ENCODE peak calls at places on chromosomes 13 and 19, in four cellular contexts. S is K562, L is HCT116, J is HepG2. T is an unnamed sample.

GRCh38 chr19:50413096-50413495 is 5.6 kb upstream of the SPIB start:
- DNase-seq in L (no peak), J (no peak), S (no peak), T (no peak)

GRCh38 chr19:3348042-3348441 is 18.3 kb upstream of the NFIC start:
- DNase-seq in L (no peak), J (no peak), S (no peak), T (no peak)

GRCh38 chr19:7905298-7905697 is 1.6 kb downstream of the MAP2K7 start:
- DNase-seq in S (no peak), L (no peak), J (no peak), T (no peak)

GRCh38 chr13:90154311-90154960 is 1193.1 kb upstream of the MIR17HG start:
- DNase-seq in L (no peak), S (no peak), J (no peak), T (no peak)

GRCh38 chr13:30997697-30998547 is 65.5 kb downstream of the TEX26 start:
- DNase-seq in L (no peak), S (no peak), J (no peak), T (no peak)

GRCh38 chr19:51931921-51932320 is 4.6 kb downstream of the ZNF613 start:
- DNase-seq in J (no peak), L (no peak), S (no peak), T (no peak)

GRCh38 chr19:39197808-39198207 is 1.0 kb downstream of the NCCRP1 start:
- DNase-seq in S (no peak), L (no peak), J (no peak), T (no peak)

GRCh38 chr19:27635401-27635800 is 1577.5 kb downstream of the UQCRFS1 start:
- DNase-seq in J (no peak), L (no peak), S (no peak), T (no peak)

GRCh38 chr19:47697863-47698609 is 15.2 kb upstream of the EHD2 start:
- DNase-seq in L (peak), J (peak), S (peak), T (peak)

GRCh38 chr13:110116072-110116487 is 190.9 kb downstream of the COL4A1 start:
- DNase-seq in S (peak), J (peak), L (peak), T (no peak)

GRCh38 chr13:110121312-110122083 is 185.5 kb downstream of the COL4A1 start:
- DNase-seq in S (no peak), L (no peak), J (no peak), T (no peak)

GRCh38 chr13:110119943-110120905 is 186.7 kb downstream of the COL4A1 start:
- DNase-seq in S (no peak), J (no peak), L (no peak), T (no peak)

GRCh38 chr13:110114351-110114750 is 192.6 kb downstream of the COL4A1 start:
- DNase-seq in J (no peak), L (no peak), S (no peak), T (no peak)

DNA sequence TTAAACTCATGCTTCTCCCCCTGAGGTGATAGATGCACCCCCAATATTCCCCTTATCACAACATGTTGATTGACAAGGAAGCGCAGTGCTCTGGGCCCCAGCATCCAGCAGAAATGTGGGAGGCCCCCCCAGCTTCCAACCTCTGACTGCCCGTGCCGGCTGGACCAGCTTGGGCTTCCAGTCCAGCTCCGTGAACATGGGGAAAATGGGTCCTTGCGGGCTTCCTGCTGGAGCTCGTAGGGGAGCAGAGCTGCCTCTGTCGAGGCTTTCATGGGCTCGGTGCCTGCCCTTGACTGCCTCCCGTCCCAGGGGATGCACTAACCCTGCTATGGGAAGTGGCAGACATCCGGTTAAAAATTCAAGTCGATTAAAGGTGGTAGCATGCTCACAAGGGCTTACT is 188.9 kb downstream of the COL4A1 start:
- DNase-seq in S (no peak), L (no peak), J (no peak), T (no peak)
- H3K4me3 ChIP-seq in S (no peak), L (no peak), J (no peak), T (no peak)

GRCh38 chr19:55389386-55390317 is 3.9 kb downstream of the RPL28 start:
- DNase-seq in S (no peak), L (no peak), J (no peak), T (no peak)

GRCh38 chr19:55391702-55392615 is 6.2 kb downstream of the RPL28 start:
- DNase-seq in S (no peak), J (no peak), L (no peak), T (no peak)

GRCh38 chr19:55391191-55391670 is 5.5 kb downstream of the RPL28 start:
- DNase-seq in J (no peak), L (no peak), S (no peak), T (no peak)

GRCh38 chr19:55392820-55393219 is 7.1 kb downstream of the RPL28 start:
- DNase-seq in L (no peak), J (no peak), S (no peak), T (no peak)

GRCh38 chr19:55390461-55390880 is 4.7 kb downstream of the RPL28 start:
- DNase-seq in L (no peak), S (no peak), J (no peak), T (no peak)
- TF ChIP-seq SIN3A in L (no peak), S (no peak), J (no peak), T (no peak)

GRCh38 chr13:98892821-98893220 is 85.0 kb downstream of the DOCK9 start:
- DNase-seq in S (no peak), J (no peak), L (no peak), T (no peak)
- TF ChIP-seq TCF7L2 in S (no peak), J (no peak), L (no peak), T (no peak)

GRCh38 chr13:99984463-99985242 is 3.1 kb downstream of the ZIC2 start:
- DNase-seq in S (peak), J (no peak), L (no peak), T (no peak)

GRCh38 chr13:99984134-99984462 is 2.5 kb downstream of the ZIC2 start:
- DNase-seq in S (no peak), L (no peak), J (no peak), T (no peak)

GRCh38 chr13:99985886-99986527 is 4.4 kb downstream of the ZIC2 start:
- DNase-seq in L (no peak), S (no peak), J (no peak), T (no peak)

GRCh38 chr13:99986751-99987150 is 5.2 kb downstream of the ZIC2 start:
- DNase-seq in S (no peak), J (no peak), L (no peak), T (no peak)

DNA sequence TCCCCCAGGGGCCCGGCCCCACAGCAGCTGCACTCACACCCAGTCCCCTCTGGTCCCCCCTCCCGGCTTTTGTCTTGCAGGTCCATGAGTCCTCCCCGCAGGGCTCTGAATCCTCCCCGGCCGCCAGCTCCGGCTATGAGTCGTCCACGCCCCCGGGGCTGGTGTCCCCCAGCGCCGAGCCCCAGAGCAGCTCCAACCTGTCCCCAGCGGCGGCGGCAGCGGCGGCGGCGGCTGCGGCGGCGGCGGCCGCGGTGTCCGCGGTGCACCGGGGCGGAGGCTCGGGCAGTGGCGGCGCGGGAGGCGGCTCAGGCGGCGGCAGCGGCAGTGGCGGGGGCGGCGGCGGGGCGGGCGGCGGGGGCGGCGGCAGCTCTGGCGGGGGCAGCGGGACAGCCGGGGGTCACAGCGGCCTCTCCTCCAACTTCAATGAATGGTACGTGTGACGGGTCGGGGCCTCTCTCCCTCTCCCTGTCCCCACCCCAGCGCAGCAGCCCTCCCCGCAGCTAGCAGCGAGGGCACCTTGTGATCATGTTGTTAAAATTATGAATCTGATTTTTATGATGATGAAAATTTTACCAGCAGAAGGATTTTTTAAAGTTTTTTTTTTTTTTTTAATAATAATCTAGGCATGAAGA is 3.8 kb downstream of the ZIC2 start:
- DNase-seq in J (no peak), S (peak), L (no peak), T (no peak)
- H3K4me3 ChIP-seq in J (no peak), S (no peak), L (no peak), T (peak)

DNA sequence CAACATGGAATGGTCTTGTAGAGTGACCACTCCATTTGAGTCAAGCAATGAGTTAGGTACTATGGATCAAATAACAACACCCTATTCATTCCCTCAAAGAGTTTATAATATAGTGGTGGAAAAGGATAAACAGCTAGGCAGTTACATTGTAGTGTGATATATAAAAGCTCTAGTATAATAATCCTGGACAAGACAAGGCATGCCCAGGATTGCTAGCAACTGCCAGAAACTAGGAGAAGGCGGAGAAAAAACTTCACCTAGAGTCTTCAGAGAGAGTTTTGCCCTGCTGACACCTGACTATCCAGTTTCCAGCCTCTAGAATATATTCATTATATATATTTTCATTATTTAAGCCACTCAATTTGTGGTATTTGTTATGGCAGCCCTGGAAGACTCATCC is 530.6 kb downstream of the KLF12 start:
- DNase-seq in L (no peak), J (no peak), S (no peak), T (no peak)
- TF ChIP-seq SIN3A in L (no peak), J (no peak), S (no peak), T (no peak)

DNA sequence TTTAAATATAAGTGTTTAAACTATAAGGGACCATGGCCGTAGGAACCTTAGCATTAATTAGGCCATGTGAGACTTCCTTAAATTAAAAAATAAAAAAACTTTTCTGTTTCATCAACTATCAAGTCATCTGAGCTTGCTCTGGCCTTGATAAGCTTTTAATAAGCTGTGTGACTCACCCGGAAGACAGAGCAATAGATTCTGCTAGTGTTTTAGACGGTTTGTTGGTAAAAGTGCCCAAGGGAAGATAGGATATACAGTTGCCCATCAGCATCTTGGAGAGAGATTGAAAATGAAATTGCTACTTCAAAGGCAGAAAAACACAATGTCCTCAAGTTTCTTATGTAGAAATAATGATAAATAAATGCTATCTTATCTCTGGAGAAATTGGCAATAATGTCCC is 31.2 kb upstream of the RCBTB2 start:
- DNase-seq in L (no peak), S (no peak), J (no peak), T (no peak)
- TF ChIP-seq TCF7L2 in L (no peak), S (no peak), J (no peak), T (no peak)

GRCh38 chr13:39418424-39418823 is 184.6 kb downstream of the LHFPL6 start:
- DNase-seq in J (no peak), L (no peak), S (no peak), T (no peak)

GRCh38 chr13:39417131-39417530 is 185.9 kb downstream of the LHFPL6 start:
- DNase-seq in L (no peak), J (no peak), S (no peak), T (no peak)

GRCh38 chr13:39419866-39420265 is 183.1 kb downstream of the LHFPL6 start:
- DNase-seq in J (no peak), L (no peak), S (no peak), T (no peak)

GRCh38 chr13:39419068-39419467 is 183.9 kb downstream of the LHFPL6 start:
- DNase-seq in L (no peak), S (no peak), J (no peak), T (no peak)

DNA sequence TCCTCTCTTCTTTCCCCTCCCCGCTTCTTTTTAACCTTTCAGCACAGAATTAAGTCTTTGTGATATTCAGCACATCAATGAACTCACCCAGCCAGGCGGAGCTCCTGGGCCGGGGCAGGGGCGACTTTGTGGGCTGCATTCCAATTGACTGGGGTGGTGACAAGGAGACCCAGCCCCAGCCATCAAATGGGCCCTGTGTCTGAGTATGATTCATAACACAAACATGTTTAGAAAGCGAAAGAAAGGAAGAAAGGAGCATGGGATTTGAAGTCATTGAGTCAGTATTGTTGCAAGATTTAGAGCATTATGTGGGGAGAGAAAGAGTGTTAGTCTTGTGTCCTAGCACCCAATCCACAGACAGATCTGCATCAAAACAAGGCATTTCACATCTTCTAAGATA is 185.3 kb downstream of the LHFPL6 start:
- DNase-seq in L (no peak), S (no peak), J (no peak), T (no peak)
- H3K4me3 ChIP-seq in L (no peak), S (no peak), J (no peak), T (no peak)

T was measured in Panc1.